ENCODE peak calls at places on chromosome 21, in ten cellular contexts. Q, J, R, W, P, X, C, S, K and A are unnamed samples.

GRCh38 chr21:16302851-16303282 is 573.1 kb downstream of the USP25 start:
- DNase-seq in J (peak), S (no peak), K (no peak), Q (no peak), X (no peak), P (peak), W (no peak), C (no peak), R (no peak), A (no peak)

GRCh38 chr21:21605502-21605901 is 607.3 kb downstream of the NCAM2 start:
- DNase-seq in P (no peak), R (no peak), K (no peak), C (no peak), Q (no peak), W (no peak), J (no peak), S (no peak), X (no peak), A (no peak)

GRCh38 chr21:41631564-41632461 is 123.9 kb upstream of the TMPRSS2 start:
- DNase-seq in Q (no peak), P (no peak), C (no peak), S (no peak), J (no peak), X (peak), W (peak), K (no peak), R (no peak), A (peak)

GRCh38 chr21:25983745-25984144 is 186.8 kb downstream of the APP start:
- DNase-seq in Q (no peak), C (no peak), W (no peak), X (no peak), S (no peak), K (no peak), J (no peak), P (peak), R (no peak), A (no peak)

GRCh38 chr21:44426663-44427191 is 28.6 kb upstream of the LRRC3 start:
- DNase-seq in J (no peak), W (no peak), K (no peak), X (no peak), S (no peak), Q (no peak), R (no peak), C (no peak), P (no peak), A (no peak)

GRCh38 chr21:42468511-42469131 is 27.4 kb downstream of the RSPH1 start:
- DNase-seq in S (no peak), J (no peak), P (no peak), W (no peak), C (no peak), R (no peak), X (peak), Q (no peak), K (no peak), A (peak)

GRCh38 chr21:15279484-15279883 is 214.7 kb upstream of the NRIP1 start:
- DNase-seq in S (no peak), Q (no peak), J (no peak), K (no peak), R (no peak), P (no peak), X (peak), W (no peak), C (no peak), A (no peak)

GRCh38 chr21:26834181-26834945 is 10.8 kb downstream of the ADAMTS1 start:
- DNase-seq in C (no peak), X (peak), J (no peak), Q (no peak), S (no peak), K (no peak), W (no peak), P (no peak), R (no peak), A (no peak)

GRCh38 chr21:32253215-32253641 is 25.6 kb downstream of the MIS18A start:
- DNase-seq in S (no peak), P (no peak), C (no peak), W (no peak), X (no peak), K (peak), Q (no peak), R (no peak), J (no peak), A (no peak)

GRCh38 chr21:45257673-45258341 is 29.9 kb downstream of the POFUT2 start:
- DNase-seq in J (no peak), K (no peak), S (no peak), W (no peak), Q (peak), R (no peak), X (no peak), P (no peak), C (no peak), A (no peak)

GRCh38 chr21:28212056-28212455 is 780.6 kb downstream of the LTN1 start:
- DNase-seq in S (no peak), J (no peak), X (no peak), R (no peak), C (no peak), K (no peak), Q (no peak), W (no peak), P (no peak), A (no peak)

GRCh38 chr21:42631142-42631541 is 22.3 kb upstream of the PDE9A start:
- DNase-seq in J (no peak), R (no peak), S (no peak), K (no peak), W (no peak), Q (no peak), C (no peak), X (no peak), P (no peak), A (no peak)

GRCh38 chr21:31363720-31364119 is 19.7 kb upstream of the TIAM1 start:
- DNase-seq in W (no peak), Q (no peak), R (no peak), C (no peak), X (no peak), K (no peak), S (no peak), J (no peak), P (no peak), A (no peak)

GRCh38 chr21:14833952-14834351 is 230.8 kb downstream of the NRIP1 start:
- DNase-seq in Q (no peak), W (no peak), K (no peak), S (no peak), J (no peak), X (no peak), R (no peak), C (no peak), P (no peak), A (no peak)

GRCh38 chr21:45236481-45236880 is 51.2 kb downstream of the POFUT2 start:
- DNase-seq in J (no peak), S (no peak), K (no peak), C (no peak), R (no peak), W (no peak), P (no peak), Q (no peak), X (peak), A (no peak)

GRCh38 chr21:9760398-9761074 is 760.8 kb upstream of the TPTE start:
- DNase-seq in C (no peak), S (no peak), Q (no peak), K (no peak), R (no peak), J (no peak), P (no peak), W (no peak), X (no peak), A (no peak)

GRCh38 chr21:19781881-19782652 is 1216.1 kb upstream of the NCAM2 start:
- DNase-seq in C (no peak), K (no peak), Q (no peak), X (no peak), J (no peak), S (peak), P (no peak), W (no peak), R (no peak), A (no peak)

GRCh38 chr21:45410151-45410864 is 5.3 kb downstream of the COL18A1 start:
- DNase-seq in J (no peak), X (no peak), Q (no peak), S (no peak), C (no peak), W (no peak), K (no peak), P (no peak), R (no peak), A (no peak)

GRCh38 chr21:37758997-37759396 is 157.3 kb downstream of the KCNJ6 start:
- DNase-seq in P (peak), W (peak), K (no peak), S (peak), X (peak), J (no peak), C (no peak), Q (peak), R (peak), A (peak)

GRCh38 chr21:10272216-10272615 is 249.2 kb upstream of the TPTE start:
- DNase-seq in C (no peak), W (no peak), J (no peak), R (no peak), X (no peak), K (no peak), Q (no peak), S (no peak), P (no peak), A (peak)

GRCh38 chr21:14270631-14271030 is 54.7 kb downstream of the RBM11 start:
- DNase-seq in S (no peak), X (no peak), W (no peak), J (no peak), K (no peak), P (no peak), Q (no peak), C (no peak), R (no peak), A (no peak)

GRCh38 chr21:16388291-16388690 is 658.5 kb downstream of the USP25 start:
- DNase-seq in J (no peak), Q (no peak), P (no peak), R (no peak), K (no peak), S (no peak), C (no peak), W (no peak), X (no peak), A (no peak)

GRCh38 chr21:41953831-41954653 is at the start of gene C2CD2:
- DNase-seq in X (peak), Q (peak), J (no peak), P (peak), R (peak), S (peak), W (peak), C (no peak), K (peak), A (peak)

GRCh38 chr21:22597660-22598255 is 1599.5 kb downstream of the NCAM2 start:
- DNase-seq in Q (no peak), S (no peak), K (no peak), P (no peak), R (no peak), X (no peak), W (no peak), C (no peak), J (no peak), A (no peak)

GRCh38 chr21:35342440-35342839 is 293.3 kb upstream of the RUNX1 start:
- DNase-seq in K (no peak), X (peak), R (peak), J (no peak), Q (no peak), P (no peak), W (peak), C (no peak), S (no peak), A (no peak)

GRCh38 chr21:45952974-45953373 is 28.6 kb upstream of the COL6A1 start:
- DNase-seq in Q (no peak), P (no peak), R (no peak), X (no peak), J (no peak), W (no peak), C (no peak), S (no peak), K (no peak), A (no peak)

GRCh38 chr21:41142051-41142795 is 25.7 kb upstream of the BACE2 start:
- DNase-seq in R (no peak), C (peak), Q (no peak), P (no peak), J (peak), W (no peak), X (peak), S (no peak), K (peak), A (peak)